ENCODE peak calls at places on chromosomes 7 and 10, in four cellular contexts. Z is GM12891, O is K562, Q is GM12878. K is an unnamed sample.
A peak's percentile ranks its signal among the peaks of the same experiment; 100 is the strongest.

GRCh38 chr10:62025901-62026879 is 124.7 kb downstream of the ARID5B start:
- DNase-seq in Z (no peak), O (no peak), Q (no peak), K (no peak)

GRCh38 chr7:70354409-70355169 is 756.3 kb downstream of the AUTS2 start:
- DNase-seq in Z (no peak), O (no peak), Q (no peak), K (no peak)

GRCh38 chr7:69833964-69834363 is 235.7 kb downstream of the AUTS2 start:
- DNase-seq in Z (no peak), O (no peak), Q (no peak), K (no peak)

GRCh38 chr10:119657725-119658124 is 6.5 kb downstream of the BAG3 start:
- DNase-seq in Z (no peak), O (no peak), Q (no peak), K (no peak)

GRCh38 chr10:113557389-113558321 is 4.8 kb downstream of the HABP2 start:
- DNase-seq in Z (no peak), O (peak; percentile 48), Q (no peak), K (no peak)

GRCh38 chr7:143130541-143130940 is 1.3 kb upstream of the PIP start:
- DNase-seq in Z (no peak), O (no peak), Q (no peak), K (no peak)

GRCh38 chr10:28135258-28135657 is 136.4 kb upstream of the ODAD2 start:
- DNase-seq in Z (no peak), O (no peak), Q (no peak), K (no peak)

GRCh38 chr7:93902777-93903423 is 3.5 kb upstream of the GNGT1 start:
- DNase-seq in Z (no peak), O (peak; percentile 53), Q (no peak), K (no peak)

GRCh38 chr10:117463545-117463920 is 79.0 kb upstream of the EMX2 start:
- DNase-seq in Z (no peak), O (no peak), Q (no peak), K (no peak)

GRCh38 chr10:67115972-67116371 is 190.1 kb downstream of the LRRTM3 start:
- DNase-seq in Z (no peak), O (no peak), Q (no peak), K (no peak)

GRCh38 chr7:151759591-151760042 is 117.3 kb downstream of the PRKAG2 start:
- DNase-seq in Z (peak; percentile 68), O (peak; percentile 82), Q (no peak), K (peak; percentile 41)

GRCh38 chr10:29109700-29110099 is 179.2 kb upstream of the LYZL1 start:
- DNase-seq in Z (no peak), O (no peak), Q (no peak), K (no peak)

GRCh38 chr7:55309040-55309991 is 55.8 kb upstream of the LANCL2 start:
- DNase-seq in Z (no peak), O (no peak), Q (peak; percentile 99), K (peak; percentile 93)

GRCh38 chr10:508726-509125 is 180.7 kb downstream of the DIP2C start:
- DNase-seq in Z (no peak), O (no peak), Q (no peak), K (no peak)

GRCh38 chr7:95264225-95264927 is 60.0 kb downstream of the PON1 start:
- DNase-seq in Z (no peak), O (no peak), Q (no peak), K (no peak)

GRCh38 chr7:103343758-103344452 is 662 bp downstream of the DNAJC2 start:
- DNase-seq in Z (peak; percentile 15), O (peak; percentile 55), Q (no peak), K (peak; percentile 56)

GRCh38 chr10:123783296-123783695 is 108.3 kb downstream of the CPXM2 start:
- DNase-seq in Z (no peak), O (no peak), Q (no peak), K (no peak)

GRCh38 chr10:29798876-29799690 is 164.3 kb upstream of the SVIL start:
- DNase-seq in Z (no peak), O (no peak), Q (no peak), K (no peak)

GRCh38 chr10:110619514-110619913 is 24.6 kb upstream of the RBM20 start:
- DNase-seq in Z (no peak), O (no peak), Q (no peak), K (no peak)

GRCh38 chr10:122142652-122143237 is 128.4 kb upstream of the BTBD16 start:
- DNase-seq in Z (peak; percentile 46), O (peak; percentile 53), Q (no peak), K (peak; percentile 23)

GRCh38 chr10:36450385-36450784 is 675.0 kb upstream of the ANKRD30A start:
- DNase-seq in Z (no peak), O (no peak), Q (no peak), K (no peak)

GRCh38 chr10:44261296-44261695 is 123.6 kb downstream of the CXCL12 start:
- DNase-seq in Z (no peak), O (no peak), Q (no peak), K (no peak)

GRCh38 chr7:118839544-118839943 is 615.0 kb downstream of the ANKRD7 start:
- DNase-seq in Z (no peak), O (no peak), Q (no peak), K (no peak)

GRCh38 chr10:125350519-125350918 is 190.2 kb upstream of the CTBP2 start:
- DNase-seq in Z (no peak), O (no peak), Q (no peak), K (no peak)

GRCh38 chr10:104104926-104105325 is 17.0 kb upstream of the SFR1 start:
- DNase-seq in Z (no peak), O (no peak), Q (no peak), K (no peak)

GRCh38 chr10:93379366-93380042 is 102.6 kb downstream of the MYOF start:
- DNase-seq in Z (no peak), O (no peak), Q (no peak), K (no peak)

GRCh38 chr10:98423691-98424120 is 8.7 kb upstream of the PYROXD2 start:
- DNase-seq in Z (no peak), O (no peak), Q (no peak), K (no peak)

GRCh38 chr7:28315565-28316420 is 96.5 kb upstream of the CREB5 start:
- DNase-seq in Z (no peak), O (no peak), Q (no peak), K (no peak)

DNA sequence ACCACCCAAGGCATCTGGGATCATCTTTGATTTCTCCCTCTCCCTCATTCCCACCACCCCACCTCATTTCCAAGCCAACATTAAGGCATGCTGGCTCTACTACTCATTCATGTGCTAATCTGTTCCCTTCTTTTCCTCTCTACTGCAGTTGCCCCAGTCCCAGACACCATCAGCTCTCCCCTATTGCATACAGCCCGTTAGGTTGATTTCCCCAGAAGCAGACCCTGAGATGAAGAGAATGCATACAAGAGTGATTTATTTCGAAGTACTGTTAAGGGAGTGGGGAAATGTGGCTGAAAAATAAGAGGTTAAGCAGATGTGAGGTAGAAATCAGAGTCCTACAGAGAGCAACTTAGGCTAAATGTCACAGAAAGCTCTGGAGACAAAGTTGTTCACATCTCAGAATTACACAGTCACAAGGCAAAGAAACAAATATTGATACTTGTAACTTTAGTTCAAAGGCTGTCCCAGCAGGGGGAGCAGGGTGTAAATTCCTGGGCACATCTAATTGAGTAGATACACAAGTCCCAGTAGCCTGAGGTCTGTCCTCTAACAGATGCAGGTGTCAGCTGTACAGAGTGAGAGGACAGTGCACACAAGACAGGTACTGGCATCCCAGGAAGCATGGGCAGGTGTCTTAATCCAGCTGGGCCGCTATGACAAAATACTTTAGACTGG is 20.9 kb downstream of the AKR1D1 start:
- DNase-seq in Z (no peak), O (peak; percentile 50), Q (no peak), K (no peak)
- TF ChIP-seq SPI1 in Z (no peak), O (no peak), Q (no peak), K (no peak)

DNA sequence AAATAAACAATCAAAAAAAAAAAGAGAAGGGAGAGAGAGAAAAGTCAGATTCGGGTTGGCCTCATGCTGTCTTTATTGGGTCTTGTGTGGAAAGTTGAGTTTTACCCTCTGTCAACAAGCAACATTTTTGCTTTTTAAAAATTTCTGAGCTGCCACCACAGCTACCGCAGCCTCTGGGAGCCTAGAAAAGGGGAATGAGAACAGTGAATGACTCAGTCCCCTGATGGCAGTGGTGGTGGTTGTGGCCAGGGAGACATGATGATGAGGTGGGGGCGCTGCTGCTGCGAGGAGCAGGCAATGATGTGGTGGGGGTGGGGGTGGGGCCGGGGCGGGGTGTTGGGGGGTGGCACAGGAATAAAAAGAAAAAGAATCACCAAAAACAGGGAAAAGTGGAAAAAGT is 20.0 kb upstream of the CREB3L2 start:
- DNase-seq in Z (no peak), O (no peak), Q (no peak), K (no peak)
- TF ChIP-seq SPI1 in Z (no peak), O (no peak), Q (no peak), K (no peak)

GRCh38 chr7:4083513-4083912 is 598.6 kb upstream of the FOXK1 start:
- DNase-seq in Z (no peak), O (no peak), Q (no peak), K (no peak)
- TF ChIP-seq SPI1 in Z (no peak), O (no peak), Q (no peak), K (no peak)

GRCh38 chr7:35648367-35648766 is 46.6 kb downstream of the HERPUD2 start:
- DNase-seq in Z (no peak), O (no peak), Q (no peak), K (no peak)

GRCh38 chr7:35647171-35647574 is 47.8 kb downstream of the HERPUD2 start:
- DNase-seq in Z (no peak), O (peak; percentile 67), Q (no peak), K (no peak)

GRCh38 chr7:35649711-35650110 is 45.2 kb downstream of the HERPUD2 start:
- DNase-seq in Z (no peak), O (no peak), Q (no peak), K (no peak)

GRCh38 chr7:35646289-35647033 is 48.5 kb downstream of the HERPUD2 start:
- DNase-seq in Z (no peak), O (no peak), Q (no peak), K (no peak)

DNA sequence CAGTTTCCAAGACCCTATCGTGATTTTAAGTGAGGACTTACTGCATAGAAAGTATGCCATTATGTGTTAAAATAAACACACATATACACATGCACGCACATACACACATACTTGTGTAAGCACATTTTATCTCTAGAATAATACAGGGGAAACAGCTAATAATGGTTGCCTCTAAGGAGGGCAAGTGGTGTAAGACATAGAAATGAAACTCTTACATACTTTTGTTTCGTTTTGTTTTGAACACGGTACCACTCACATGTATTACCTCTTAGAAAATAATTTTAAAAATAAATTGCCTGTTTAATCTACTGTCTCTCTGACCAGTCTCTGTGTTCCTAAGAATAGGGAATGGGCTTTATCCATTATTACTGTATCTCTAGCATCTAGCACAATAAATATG is 49.2 kb downstream of the HERPUD2 start:
- DNase-seq in Z (no peak), O (no peak), Q (no peak), K (no peak)
- TF ChIP-seq SPI1 in Z (no peak), O (no peak), Q (no peak), K (no peak)

DNA sequence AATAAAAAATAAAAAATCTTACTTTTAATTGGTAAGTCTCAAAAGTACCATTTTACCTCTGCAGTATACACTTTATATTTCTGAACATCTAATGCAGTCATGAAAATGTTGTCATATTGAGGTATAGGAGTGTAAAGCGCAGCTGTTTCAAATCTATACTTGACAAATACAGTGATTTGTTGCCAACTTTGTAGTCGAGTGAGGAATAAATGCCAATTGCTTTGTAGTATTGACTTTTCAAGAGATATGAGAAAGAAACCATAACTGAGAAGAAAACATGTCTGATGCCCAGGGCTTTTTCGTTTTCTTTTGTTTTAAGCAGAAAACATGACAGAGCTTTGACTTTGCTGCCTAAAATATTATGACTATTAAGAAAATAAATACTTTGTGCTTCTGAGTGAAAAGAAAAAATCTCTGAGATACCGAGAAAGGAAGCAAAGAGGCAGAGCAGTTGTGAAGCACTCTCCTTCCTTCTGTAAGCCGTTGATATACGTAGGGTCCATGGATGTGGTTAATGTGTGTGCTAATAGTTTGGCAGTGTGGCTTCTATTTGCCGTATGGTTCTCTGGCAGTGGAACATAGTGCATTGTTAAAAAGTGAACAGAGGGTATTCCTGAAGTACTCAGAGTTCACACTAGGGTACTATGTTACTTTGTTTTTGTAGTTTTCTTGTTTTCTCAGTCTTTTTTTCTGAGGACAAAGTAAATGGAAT is 38.2 kb downstream of the AVL9 start:
- DNase-seq in Z (no peak), O (no peak), Q (no peak), K (no peak)
- TF ChIP-seq SPI1 in Z (no peak), O (no peak), Q (no peak), K (no peak)

K was measured in HL-60.